ENCODE peak calls at places on chromosomes 7 and 10, in four cellular contexts. One of them, this sample, is unnamed.

GRCh38 chr10:119315128-119316001 is 108.0 kb downstream of the GRK5 start:
- DNase-seq in pancreas: no peak
- DNase-seq in gastrocnemius medialis: peak; percentile 83
- DNase-seq in A549: peak; percentile 95
- DNase-seq in this sample: peak; percentile 66

GRCh38 chr10:74432841-74433594 is 282.0 kb downstream of the ADK start:
- DNase-seq in pancreas: no peak
- DNase-seq in gastrocnemius medialis: no peak
- DNase-seq in A549: no peak
- DNase-seq in this sample: no peak

GRCh38 chr7:151424799-151425198 is 15.0 kb upstream of the WDR86 start:
- DNase-seq in pancreas: no peak
- DNase-seq in gastrocnemius medialis: peak; percentile 2
- DNase-seq in A549: no peak
- DNase-seq in this sample: no peak

GRCh38 chr10:95655571-95656290 is 780 bp downstream of the ALDH18A1 start:
- DNase-seq in pancreas: no peak
- DNase-seq in gastrocnemius medialis: peak; percentile 13
- DNase-seq in A549: peak; percentile 8
- DNase-seq in this sample: peak; percentile 10

GRCh38 chr10:124842721-124843120 is 41.1 kb downstream of the ABRAXAS2 start:
- DNase-seq in pancreas: no peak
- DNase-seq in gastrocnemius medialis: no peak
- DNase-seq in A549: no peak
- DNase-seq in this sample: no peak

GRCh38 chr7:45217358-45217757 is 59.8 kb downstream of the RAMP3 start:
- DNase-seq in pancreas: no peak
- DNase-seq in gastrocnemius medialis: no peak
- DNase-seq in A549: peak; percentile 57
- DNase-seq in this sample: no peak

GRCh38 chr10:123147635-123148413 is at the start of gene HMX2:
- DNase-seq in pancreas: no peak
- DNase-seq in gastrocnemius medialis: no peak
- DNase-seq in A549: no peak
- DNase-seq in this sample: no peak

GRCh38 chr7:2032030-2032875 is 200.5 kb downstream of the MAD1L1 start:
- DNase-seq in pancreas: peak; percentile 25
- DNase-seq in gastrocnemius medialis: peak; percentile 5
- DNase-seq in A549: no peak
- DNase-seq in this sample: no peak

GRCh38 chr7:37065779-37066271 is 341.5 kb upstream of the AOAH start:
- DNase-seq in pancreas: no peak
- DNase-seq in gastrocnemius medialis: no peak
- DNase-seq in A549: no peak
- DNase-seq in this sample: no peak

GRCh38 chr7:112880786-112881418 is 90.7 kb upstream of the TMEM168 start:
- DNase-seq in pancreas: no peak
- DNase-seq in gastrocnemius medialis: no peak
- DNase-seq in A549: no peak
- DNase-seq in this sample: no peak

GRCh38 chr10:20970044-20970443 is 72.9 kb upstream of the NEBL start:
- DNase-seq in pancreas: no peak
- DNase-seq in gastrocnemius medialis: no peak
- DNase-seq in A549: no peak
- DNase-seq in this sample: no peak

GRCh38 chr10:69348824-69349541 is 67.7 kb downstream of the TACR2 start:
- DNase-seq in pancreas: no peak
- DNase-seq in gastrocnemius medialis: peak; percentile 68
- DNase-seq in A549: peak; percentile 54
- DNase-seq in this sample: peak; percentile 71

GRCh38 chr7:101015626-101016025 is 4.3 kb upstream of the MUC17 start:
- DNase-seq in pancreas: no peak
- DNase-seq in gastrocnemius medialis: no peak
- DNase-seq in A549: no peak
- DNase-seq in this sample: no peak

GRCh38 chr10:80520661-80521488 is 16.8 kb upstream of the SH2D4B start:
- DNase-seq in pancreas: no peak
- DNase-seq in gastrocnemius medialis: no peak
- DNase-seq in A549: no peak
- DNase-seq in this sample: no peak

GRCh38 chr7:601573-602340 is 82.1 kb upstream of the PDGFA start:
- DNase-seq in pancreas: no peak
- DNase-seq in gastrocnemius medialis: no peak
- DNase-seq in A549: no peak
- DNase-seq in this sample: no peak

GRCh38 chr7:83732305-83732704 is 83.4 kb upstream of the SEMA3E start:
- DNase-seq in pancreas: no peak
- DNase-seq in gastrocnemius medialis: no peak
- DNase-seq in A549: no peak
- DNase-seq in this sample: no peak

GRCh38 chr10:122142652-122143237 is 128.4 kb upstream of the BTBD16 start:
- DNase-seq in pancreas: peak; percentile 58
- DNase-seq in gastrocnemius medialis: peak; percentile 56
- DNase-seq in A549: peak; percentile 49
- DNase-seq in this sample: no peak

GRCh38 chr7:6628045-6628444 is 9.1 kb upstream of the ZNF316 start:
- DNase-seq in pancreas: no peak
- DNase-seq in gastrocnemius medialis: no peak
- DNase-seq in A549: no peak
- DNase-seq in this sample: no peak

GRCh38 chr7:116552616-116553015 is 27.8 kb downstream of the CAV1 start:
- DNase-seq in pancreas: no peak
- DNase-seq in gastrocnemius medialis: no peak
- DNase-seq in A549: no peak
- DNase-seq in this sample: no peak

GRCh38 chr7:132291446-132291845 is 284.8 kb downstream of the PLXNA4 start:
- DNase-seq in pancreas: no peak
- DNase-seq in gastrocnemius medialis: no peak
- DNase-seq in A549: no peak
- DNase-seq in this sample: no peak

GRCh38 chr10:79027147-79028055 is 41.4 kb upstream of the ZMIZ1 start:
- DNase-seq in pancreas: no peak
- DNase-seq in gastrocnemius medialis: peak; percentile 7
- DNase-seq in A549: no peak
- DNase-seq in this sample: no peak

GRCh38 chr10:49227406-49227805 is 39.2 kb upstream of the TMEM273 start:
- DNase-seq in pancreas: no peak
- DNase-seq in gastrocnemius medialis: no peak
- DNase-seq in A549: no peak
- DNase-seq in this sample: no peak

GRCh38 chr7:34463830-34464229 is 194.2 kb upstream of the NPSR1 start:
- DNase-seq in pancreas: no peak
- DNase-seq in gastrocnemius medialis: no peak
- DNase-seq in A549: no peak
- DNase-seq in this sample: no peak

GRCh38 chr7:33845991-33846509 is 59.3 kb upstream of the BMPER start:
- DNase-seq in pancreas: peak; percentile 17
- DNase-seq in gastrocnemius medialis: peak; percentile 34
- DNase-seq in A549: no peak
- DNase-seq in this sample: no peak

GRCh38 chr10:109205929-109206585 is 717.3 kb downstream of the XPNPEP1 start:
- DNase-seq in pancreas: no peak
- DNase-seq in gastrocnemius medialis: no peak
- DNase-seq in A549: no peak
- DNase-seq in this sample: no peak

DNA sequence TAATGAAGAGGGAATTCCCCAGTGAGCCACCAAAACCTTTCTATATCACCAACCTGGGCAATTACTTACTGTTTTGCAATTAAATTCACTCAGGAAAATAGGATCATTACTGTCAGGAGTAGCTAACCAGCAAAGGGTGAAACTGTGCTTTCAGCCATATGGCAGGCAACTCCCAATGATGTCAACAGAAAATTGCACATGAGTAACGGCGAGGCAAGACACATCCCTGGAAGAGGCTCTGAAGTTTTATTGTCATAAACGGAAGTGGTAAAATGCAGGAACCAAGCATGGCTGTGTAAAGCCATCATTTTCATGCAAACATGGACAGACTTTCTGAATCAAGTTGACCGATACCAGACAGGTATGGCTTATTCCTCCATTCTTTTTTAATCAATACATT is 548.9 kb upstream of the AUTS2 start:
- DNase-seq in pancreas: no peak
- DNase-seq in gastrocnemius medialis: no peak
- DNase-seq in A549: no peak
- DNase-seq in this sample: no peak
- H3K9me3 ChIP-seq in pancreas: no peaks in the 10 kb centered on the region
- H3K9me3 ChIP-seq in gastrocnemius medialis: no peaks in the 10 kb centered on the region
- H3K9me3 ChIP-seq in A549: peaks cover 10% of the 10 kb centered on the region
- H3K9me3 ChIP-seq in this sample: no peaks in the 10 kb centered on the region

GRCh38 chr7:147052818-147053217 is 936.2 kb downstream of the CNTNAP2 start:
- DNase-seq in pancreas: no peak
- DNase-seq in gastrocnemius medialis: no peak
- DNase-seq in A549: no peak
- DNase-seq in this sample: no peak
- H3K9me3 ChIP-seq in pancreas: no peaks in the 10 kb centered on the region
- H3K9me3 ChIP-seq in gastrocnemius medialis: no peaks in the 10 kb centered on the region
- H3K9me3 ChIP-seq in A549: no peaks in the 10 kb centered on the region
- H3K9me3 ChIP-seq in this sample: no peaks in the 10 kb centered on the region

DNA sequence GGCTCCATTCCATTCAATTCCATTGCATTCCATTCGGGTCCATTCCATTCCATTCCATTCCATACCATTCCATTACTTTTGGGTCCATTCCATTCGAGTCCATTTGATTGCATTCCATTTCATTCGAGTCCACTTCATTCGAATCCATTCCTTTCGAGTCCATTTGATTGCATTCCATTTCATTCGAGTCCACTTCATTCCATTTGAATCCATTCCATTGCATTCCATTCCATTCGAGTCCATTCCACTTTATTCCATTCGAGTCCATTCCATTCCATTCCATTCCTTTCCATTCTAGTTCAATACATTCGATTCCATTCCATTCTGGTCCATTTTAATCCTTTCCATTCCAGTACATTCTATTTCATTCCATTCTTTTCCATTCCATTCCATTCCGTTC is 334.0 kb downstream of the ZNF33B start:
- DNase-seq in pancreas: no peak
- DNase-seq in gastrocnemius medialis: no peak
- DNase-seq in A549: no peak
- DNase-seq in this sample: no peak
- H3K9me3 ChIP-seq in pancreas: peaks cover 15% of the 10 kb centered on the region
- H3K9me3 ChIP-seq in gastrocnemius medialis: no peaks in the 10 kb centered on the region
- H3K9me3 ChIP-seq in A549: peaks cover 29% of the 10 kb centered on the region
- H3K9me3 ChIP-seq in this sample: peaks cover 3% of the 10 kb centered on the region

DNA sequence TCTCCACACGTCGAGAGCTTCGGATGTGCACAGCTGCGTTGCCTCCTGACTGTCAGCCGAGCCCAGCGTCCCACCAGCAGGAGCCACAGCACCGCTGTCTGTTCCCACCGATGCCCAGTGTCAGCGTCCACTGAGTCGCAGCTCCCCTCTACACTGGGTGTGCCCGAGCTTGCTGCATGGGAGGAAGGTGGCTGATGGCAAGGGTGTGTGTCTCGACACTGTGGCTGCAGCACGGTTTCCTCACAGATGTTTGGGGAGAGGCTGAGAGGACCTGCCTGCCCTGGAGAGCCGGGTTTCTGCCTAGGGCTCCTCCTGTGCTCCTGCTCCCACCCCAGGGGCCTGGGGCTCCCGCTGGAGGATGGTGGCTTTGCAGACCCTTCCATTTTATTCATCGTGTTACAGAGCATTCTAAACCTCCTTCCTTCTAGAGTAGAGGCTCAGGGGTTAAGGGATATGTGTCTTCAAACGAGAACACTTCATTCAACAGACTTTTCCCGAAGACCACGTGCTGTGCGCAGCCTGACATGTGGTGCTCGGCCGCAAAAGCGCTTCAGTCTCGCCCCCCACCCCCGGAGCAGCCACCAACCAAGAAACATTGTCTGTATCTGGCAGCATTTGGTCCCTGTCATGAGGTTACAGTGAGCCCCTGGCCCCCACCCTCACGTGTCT is 384.8 kb downstream of the DNAJB6 start:
- DNase-seq in pancreas: no peak
- DNase-seq in gastrocnemius medialis: no peak
- DNase-seq in A549: no peak
- DNase-seq in this sample: no peak
- H3K9me3 ChIP-seq in pancreas: no peaks in the 10 kb centered on the region
- H3K9me3 ChIP-seq in gastrocnemius medialis: no peaks in the 10 kb centered on the region
- H3K9me3 ChIP-seq in A549: no peaks in the 10 kb centered on the region
- H3K9me3 ChIP-seq in this sample: no peaks in the 10 kb centered on the region

GRCh38 chr10:42519761-42520460 is 118.5 kb downstream of the ZNF33B start:
- DNase-seq in pancreas: no peak
- DNase-seq in gastrocnemius medialis: no peak
- DNase-seq in A549: no peak
- DNase-seq in this sample: no peak
- H3K9me3 ChIP-seq in pancreas: peaks cover 13% of the 10 kb centered on the region
- H3K9me3 ChIP-seq in gastrocnemius medialis: peaks cover 14% of the 10 kb centered on the region
- H3K9me3 ChIP-seq in A549: peaks cover 92% of the 10 kb centered on the region
- H3K9me3 ChIP-seq in this sample: peaks cover 34% of the 10 kb centered on the region

GRCh38 chr7:126203185-126203584 is 1049.6 kb downstream of the GRM8 start:
- DNase-seq in pancreas: no peak
- DNase-seq in gastrocnemius medialis: no peak
- DNase-seq in A549: no peak
- DNase-seq in this sample: no peak
- H3K9me3 ChIP-seq in pancreas: no peaks in the 10 kb centered on the region
- H3K9me3 ChIP-seq in gastrocnemius medialis: no peaks in the 10 kb centered on the region
- H3K9me3 ChIP-seq in A549: peaks cover 2% of the 10 kb centered on the region
- H3K9me3 ChIP-seq in this sample: no peaks in the 10 kb centered on the region

This sample was measured in tibial nerve.